ENCODE peak calls at places on chromosome 7, in six cellular contexts. R is Panc1; N is SK-N-SH; G is prostate gland; Q is CD8-positive, alpha-beta T cell; D is psoas muscle. P is an unnamed sample.

GRCh38 chr7:158863611-158864506 is 7.5 kb downstream of the DYNC2I1 start:
- DNase-seq in G (peak; percentile 63), N (peak; percentile 84), Q (no peak), D (peak; percentile 91), R (no peak), P (peak; percentile 35)

GRCh38 chr7:114843102-114843501 is 78.8 kb upstream of the MDFIC start:
- DNase-seq in Q (no peak), N (no peak), R (no peak), D (no peak), G (no peak), P (no peak)

GRCh38 chr7:91064938-91065337 is 199.3 kb upstream of the FZD1 start:
- DNase-seq in G (no peak), Q (no peak), N (no peak), D (no peak), R (no peak), P (no peak)

GRCh38 chr7:132197772-132198171 is 378.5 kb downstream of the PLXNA4 start:
- DNase-seq in N (no peak), R (no peak), D (no peak), Q (no peak), G (no peak), P (no peak)

GRCh38 chr7:51121945-51122425 is 194.6 kb downstream of the COBL start:
- DNase-seq in R (peak; percentile 28), D (no peak), N (no peak), Q (no peak), G (peak; percentile 18), P (no peak)

GRCh38 chr7:2967705-2968104 is 76.0 kb downstream of the CARD11 start:
- DNase-seq in N (no peak), R (no peak), D (no peak), G (no peak), Q (peak; percentile 19), P (no peak)

GRCh38 chr7:88106430-88106829 is 113.4 kb downstream of the SRI start:
- DNase-seq in R (no peak), Q (no peak), N (no peak), D (no peak), G (no peak), P (no peak)

GRCh38 chr7:84490661-84491060 is 296.1 kb upstream of the SEMA3A start:
- DNase-seq in R (no peak), G (no peak), N (no peak), Q (no peak), D (no peak), P (no peak)

GRCh38 chr7:104126411-104126841 is 81.4 kb downstream of the ORC5 start:
- DNase-seq in Q (no peak), G (no peak), R (no peak), N (peak; percentile 40), D (no peak), P (no peak)

GRCh38 chr7:55441668-55442305 is 76.7 kb downstream of the LANCL2 start:
- DNase-seq in G (no peak), R (no peak), N (peak; percentile 75), D (no peak), Q (no peak), P (no peak)

GRCh38 chr7:50681451-50682045 is 101.1 kb downstream of the GRB10 start:
- DNase-seq in G (peak; percentile 59), D (no peak), R (no peak), Q (no peak), N (no peak), P (no peak)

GRCh38 chr7:55369427-55369826 is 4.3 kb downstream of the LANCL2 start:
- DNase-seq in N (no peak), G (no peak), Q (no peak), R (no peak), D (no peak), P (no peak)

GRCh38 chr7:98284335-98285036 is 3.0 kb downstream of the BRI3 start:
- DNase-seq in R (no peak), Q (no peak), N (peak; percentile 74), D (peak; percentile 95), G (peak; percentile 77), P (no peak)

GRCh38 chr7:38506004-38506403 is 125.2 kb downstream of the AMPH start:
- DNase-seq in R (no peak), N (no peak), Q (no peak), G (no peak), D (no peak), P (no peak)

GRCh38 chr7:92925876-92926696 is 89.7 kb upstream of the CDK6 start:
- DNase-seq in N (no peak), D (no peak), G (no peak), Q (no peak), R (no peak), P (no peak)

GRCh38 chr7:137508437-137509175 is 165.1 kb upstream of the PTN start:
- DNase-seq in Q (no peak), G (no peak), N (no peak), D (no peak), R (no peak), P (no peak)

DNA sequence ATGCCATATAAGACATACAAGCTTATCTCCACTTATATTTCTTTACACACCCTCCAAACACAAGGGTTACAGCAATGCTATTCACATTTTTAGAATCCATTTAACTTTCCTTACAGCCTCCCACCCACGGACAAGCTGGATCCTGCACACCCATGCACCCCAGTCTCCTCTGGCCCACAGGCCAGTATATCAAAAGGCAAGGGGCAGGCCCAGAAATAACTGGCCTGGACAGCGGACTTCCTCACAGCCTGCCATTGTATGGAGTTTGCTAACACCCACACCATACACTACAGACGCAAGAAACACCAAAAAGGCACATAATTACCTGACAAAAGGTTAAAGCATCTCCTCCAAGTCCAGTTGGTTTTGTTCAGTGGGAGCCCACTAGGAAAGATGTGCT is 12.0 kb downstream of the HOXA4 start:
- DNase-seq in D (no peak), G (no peak), N (no peak), R (no peak), Q (no peak), P (no peak)
- H3K4me3 ChIP-seq in D (peak overlapping the region; percentile 46), G (no peak overlapping the region), N (no peak overlapping the region), R (peak overlapping the region; percentile 92), Q (no peak overlapping the region), P (no peak overlapping the region)

DNA sequence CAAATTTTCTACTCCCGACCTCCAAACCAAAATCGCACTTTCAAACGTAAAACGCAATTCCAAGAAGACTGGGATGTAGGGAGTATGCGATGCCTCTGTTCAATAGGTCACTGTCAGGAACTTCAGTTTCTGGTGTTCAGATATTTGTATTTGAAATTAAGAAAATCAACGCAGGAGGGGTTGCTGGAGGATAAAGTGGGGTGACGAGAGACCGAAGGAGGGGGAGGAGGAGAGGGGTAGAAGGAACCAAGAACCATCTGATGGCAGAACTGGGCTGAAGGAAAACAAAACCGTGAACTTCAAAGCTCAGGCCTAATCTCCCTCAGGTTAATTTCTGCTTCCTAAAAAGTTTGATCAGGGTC is 293.8 kb upstream of the NFE2L3 start:
- DNase-seq in D (no peak), R (no peak), G (no peak), N (no peak), Q (no peak), P (no peak)
- H3K9me3 ChIP-seq in D (no peaks in the 10 kb centered on the region), R (no peaks in the 10 kb centered on the region), G (no peaks in the 10 kb centered on the region), N (no peaks in the 10 kb centered on the region), Q (no peaks in the 10 kb centered on the region), P (peaks cover 4% of the 10 kb centered on the region)

GRCh38 chr7:64515330-64515729 is 47.5 kb downstream of the ZNF680 start:
- DNase-seq in R (no peak), D (no peak), G (peak; percentile 9), Q (no peak), N (no peak), P (no peak)
- H3K27ac ChIP-seq in R (no peak overlapping the region), D (no peak overlapping the region), G (peak overlapping the region; percentile 48), Q (no peak overlapping the region), N (no peak overlapping the region), P (no peak overlapping the region)

GRCh38 chr7:130972201-130972600 is 238.2 kb upstream of the KLF14 start:
- DNase-seq in D (no peak), G (no peak), R (no peak), N (no peak), Q (no peak), P (peak; percentile 3)
- H3K4me3 ChIP-seq in D (no peak overlapping the region), G (no peak overlapping the region), R (no peak overlapping the region), N (no peak overlapping the region), Q (no peak overlapping the region), P (no peak overlapping the region)

GRCh38 chr7:157734926-157735640 is 398.3 kb downstream of the DNAJB6 start:
- DNase-seq in Q (no peak), G (no peak), D (no peak), N (no peak), R (no peak), P (no peak)
- H3K9me3 ChIP-seq in Q (no peaks in the 10 kb centered on the region), G (no peaks in the 10 kb centered on the region), D (no peaks in the 10 kb centered on the region), N (no peaks in the 10 kb centered on the region), R (no peaks in the 10 kb centered on the region), P (no peaks in the 10 kb centered on the region)

GRCh38 chr7:150966002-150966401 is 12.1 kb downstream of the KCNH2 start:
- DNase-seq in D (no peak), G (no peak), Q (no peak), R (no peak), N (peak; percentile 78), P (no peak)

GRCh38 chr7:150968056-150968455 is 10.1 kb downstream of the KCNH2 start:
- DNase-seq in Q (no peak), R (no peak), N (no peak), D (no peak), G (no peak), P (no peak)

GRCh38 chr7:150965273-150965830 is 12.8 kb downstream of the KCNH2 start:
- DNase-seq in G (no peak), Q (no peak), N (no peak), D (no peak), R (no peak), P (no peak)

GRCh38 chr7:150968698-150969482 is 9.2 kb downstream of the KCNH2 start:
- DNase-seq in G (no peak), Q (no peak), R (no peak), D (no peak), N (no peak), P (no peak)

GRCh38 chr7:150967332-150967731 is 10.8 kb downstream of the KCNH2 start:
- DNase-seq in Q (no peak), R (no peak), N (no peak), D (no peak), G (no peak), P (no peak)
- H3K27ac ChIP-seq in Q (no peak overlapping the region), R (no peak overlapping the region), N (no peak overlapping the region), D (no peak overlapping the region), G (no peak overlapping the region), P (no peak overlapping the region)

GRCh38 chr7:101754432-101755159 is 62.8 kb upstream of the CUX1 start:
- DNase-seq in Q (peak; percentile 56), G (no peak), R (no peak), D (no peak), N (peak; percentile 80), P (no peak)
- H3K4me3 ChIP-seq in Q (peak overlapping the region; percentile 60), G (peak overlapping the region; percentile 23), R (peak overlapping the region; percentile 68), D (peak overlapping the region; percentile 63), N (peak overlapping the region; percentile 43), P (no peak overlapping the region)

GRCh38 chr7:63073286-63073685 is 925.4 kb upstream of the ZNF722 start:
- DNase-seq in D (no peak), R (no peak), Q (no peak), N (no peak), G (no peak), P (no peak)
- H3K9me3 ChIP-seq in D (peaks cover 6% of the 10 kb centered on the region), R (peaks cover 5% of the 10 kb centered on the region), Q (no peaks in the 10 kb centered on the region), N (no peaks in the 10 kb centered on the region), G (no peaks in the 10 kb centered on the region), P (no peaks in the 10 kb centered on the region)